ENCODE peak calls at places on chromosomes 11 and 22, in eight cellular contexts. V is pons; Y is frontal cortex; R is activated naive CD8-positive, alpha-beta T cell treated with anti-CD3 and anti-CD28 coated beads, Interleukin-2, amount 50 U/mL, for 24 hours; C is PC-3; O is prostate gland; T is iPS DF 6.9; J is left kidney. Q is an unnamed sample.

GRCh38 chr22:29988719-29989118 is 91.5 kb upstream of the HORMAD2 start:
- DNase-seq in V (no peak), Y (no peak), R (no peak), C (no peak), O (no peak), T (no peak), J (no peak), Q (no peak)

GRCh38 chr11:71518506-71519471 is 8.3 kb upstream of the KRTAP5-7 start:
- DNase-seq in V (no peak), Y (no peak), R (no peak), C (no peak), O (no peak), T (no peak), J (no peak), Q (no peak)

GRCh38 chr11:16923987-16924386 is 90.2 kb downstream of the PLEKHA7 start:
- DNase-seq in V (no peak), Y (no peak), R (no peak), C (no peak), O (no peak), T (no peak), J (peak; percentile 21), Q (no peak)

GRCh38 chr22:48705159-48705916 is 1122.3 kb downstream of the BRD1 start:
- DNase-seq in V (peak; percentile 9), Y (no peak), R (no peak), C (no peak), O (no peak), T (no peak), J (peak; percentile 32), Q (peak; percentile 34)

GRCh38 chr11:75771646-75772410 is 3.2 kb downstream of the DGAT2 start:
- DNase-seq in V (no peak), Y (no peak), R (no peak), C (peak; percentile 91), O (no peak), T (no peak), J (no peak), Q (no peak)

GRCh38 chr11:132048040-132048439 is 677.6 kb downstream of the NTM start:
- DNase-seq in V (peak; percentile 49), Y (no peak), R (no peak), C (no peak), O (no peak), T (no peak), J (no peak), Q (no peak)

GRCh38 chr11:8354622-8355417 is 91.1 kb upstream of the LMO1 start:
- DNase-seq in V (peak; percentile 49), Y (no peak), R (no peak), C (peak; percentile 32), O (no peak), T (no peak), J (peak; percentile 88), Q (no peak)

GRCh38 chr22:29793396-29793795 is 26.2 kb downstream of the UQCR10 start:
- DNase-seq in V (no peak), Y (no peak), R (no peak), C (no peak), O (no peak), T (no peak), J (no peak), Q (no peak)

GRCh38 chr22:31929126-31929928 is 15.0 kb upstream of the YWHAH start:
- DNase-seq in V (no peak), Y (no peak), R (no peak), C (no peak), O (no peak), T (no peak), J (peak; percentile 91), Q (no peak)

GRCh38 chr22:28407645-28408044 is 272.0 kb downstream of the TTC28 start:
- DNase-seq in V (no peak), Y (no peak), R (no peak), C (no peak), O (no peak), T (no peak), J (no peak), Q (no peak)

GRCh38 chr11:64803163-64803845 is at the start of gene MAP4K2:
- DNase-seq in V (peak; percentile 82), Y (peak; percentile 97), R (peak; percentile 88), C (peak; percentile 93), O (peak; percentile 87), T (peak; percentile 70), J (peak; percentile 94), Q (peak; percentile 70)

GRCh38 chr11:125110996-125111340 is 458 bp downstream of the TMEM218 start:
- DNase-seq in V (peak; percentile 44), Y (no peak), R (peak; percentile 18), C (no peak), O (no peak), T (no peak), J (no peak), Q (peak; percentile 21)

GRCh38 chr11:26319906-26320305 is 12.0 kb upstream of the ANO3 start:
- DNase-seq in V (no peak), Y (no peak), R (no peak), C (no peak), O (no peak), T (no peak), J (no peak), Q (no peak)

GRCh38 chr22:17952273-17952801 is 72.0 kb downstream of the MICAL3 start:
- DNase-seq in V (peak; percentile 25), Y (no peak), R (no peak), C (peak; percentile 7), O (no peak), T (no peak), J (peak; percentile 26), Q (no peak)

GRCh38 chr11:112128483-112129121 is 35.3 kb downstream of the IL18 start:
- DNase-seq in V (peak; percentile 82), Y (no peak), R (no peak), C (peak; percentile 97), O (peak; percentile 50), T (no peak), J (peak; percentile 59), Q (no peak)

GRCh38 chr11:84812351-84813083 is 814.6 kb downstream of the DLG2 start:
- DNase-seq in V (no peak), Y (no peak), R (no peak), C (no peak), O (no peak), T (no peak), J (no peak), Q (no peak)

GRCh38 chr11:113647856-113648255 is 58.3 kb downstream of the TMPRSS5 start:
- DNase-seq in V (no peak), Y (no peak), R (no peak), C (no peak), O (no peak), T (no peak), J (no peak), Q (no peak)

GRCh38 chr11:7591107-7591894 is 77.5 kb downstream of the PPFIBP2 start:
- DNase-seq in V (peak; percentile 82), Y (no peak), R (no peak), C (no peak), O (no peak), T (no peak), J (no peak), Q (no peak)

GRCh38 chr11:36702330-36703054 is 104.5 kb upstream of the RAG2 start:
- DNase-seq in V (peak; percentile 86), Y (peak; percentile 41), R (no peak), C (peak; percentile 69), O (peak; percentile 35), T (peak; percentile 77), J (peak; percentile 93), Q (peak; percentile 63)

GRCh38 chr11:116731821-116732739 is 40.7 kb downstream of the BUD13 start:
- DNase-seq in V (no peak), Y (no peak), R (no peak), C (no peak), O (no peak), T (no peak), J (peak; percentile 70), Q (no peak)

GRCh38 chr22:30809086-30809485 is 114.4 kb downstream of the OSBP2 start:
- DNase-seq in V (peak; percentile 19), Y (no peak), R (no peak), C (peak; percentile 31), O (no peak), T (no peak), J (no peak), Q (no peak)

GRCh38 chr11:132050081-132050480 is 679.7 kb downstream of the NTM start:
- DNase-seq in V (no peak), Y (no peak), R (no peak), C (no peak), O (no peak), T (no peak), J (peak; percentile 44), Q (no peak)

GRCh38 chr11:36131719-36132349 is 157.4 kb downstream of the COMMD9 start:
- DNase-seq in V (peak; percentile 80), Y (no peak), R (peak; percentile 14), C (peak; percentile 29), O (peak; percentile 55), T (no peak), J (peak; percentile 82), Q (peak; percentile 20)

GRCh38 chr11:115974703-115975102 is 470.5 kb upstream of the CADM1 start:
- DNase-seq in V (no peak), Y (no peak), R (no peak), C (no peak), O (no peak), T (no peak), J (no peak), Q (no peak)

GRCh38 chr11:114283422-114283821 is 12.8 kb upstream of the NNMT start:
- DNase-seq in V (no peak), Y (no peak), R (no peak), C (no peak), O (no peak), T (no peak), J (no peak), Q (no peak)

GRCh38 chr11:64998690-64999431 is 2.1 kb upstream of the BATF2 start:
- DNase-seq in V (no peak), Y (no peak), R (no peak), C (no peak), O (no peak), T (no peak), J (peak; percentile 60), Q (peak; percentile 63)

GRCh38 chr11:102771351-102771750 is 9.1 kb downstream of the MMP10 start:
- DNase-seq in V (no peak), Y (no peak), R (no peak), C (peak; percentile 67), O (no peak), T (no peak), J (no peak), Q (no peak)

Q was measured in HepG2.